ENCODE peak calls at places on chromosomes 13 and 19, in eight cellular contexts. H is HCT116, L is OCI-LY7, E is PC-3, K is GM23338, X is SK-N-SH, B is hepatocyte, M is MM.1S. P is an unnamed sample.

GRCh38 chr19:40539070-40539469 is 37.6 kb upstream of the SHKBP1 start:
- DNase-seq in H (no peak), L (no peak), E (no peak), K (peak; percentile 42), X (no peak), B (no peak), M (no peak), P (no peak)

GRCh38 chr19:2475018-2475701 is 767 bp upstream of the GADD45B start:
- DNase-seq in H (no peak), L (peak; percentile 76), E (peak; percentile 58), K (peak; percentile 59), X (peak; percentile 54), B (peak; percentile 77), M (peak; percentile 72), P (peak; percentile 65)

GRCh38 chr13:41411536-41411935 is 45.8 kb upstream of the RGCC start:
- DNase-seq in H (peak; percentile 23), L (peak; percentile 65), E (peak; percentile 58), K (peak; percentile 50), X (no peak), B (peak; percentile 55), M (peak; percentile 32), P (peak; percentile 57)

GRCh38 chr13:109154546-109154945 is 525.1 kb downstream of the MYO16 start:
- DNase-seq in H (no peak), L (no peak), E (no peak), K (no peak), X (no peak), B (no peak), M (no peak), P (no peak)

GRCh38 chr19:1245884-1246816 is 2.2 kb upstream of the MIDN start:
- DNase-seq in H (no peak), L (no peak), E (no peak), K (no peak), X (no peak), B (peak; percentile 79), M (no peak), P (peak; percentile 42)

GRCh38 chr19:56324425-56324824 is 9.8 kb upstream of the ZSCAN5A start:
- DNase-seq in H (no peak), L (no peak), E (no peak), K (no peak), X (no peak), B (no peak), M (no peak), P (no peak)

GRCh38 chr19:483332-484072 is 12.8 kb upstream of the MADCAM1 start:
- DNase-seq in H (no peak), L (no peak), E (no peak), K (no peak), X (peak; percentile 14), B (no peak), M (no peak), P (no peak)

GRCh38 chr13:45933203-45934014 is 81.9 kb upstream of the SIAH3 start:
- DNase-seq in H (no peak), L (no peak), E (no peak), K (no peak), X (no peak), B (no peak), M (no peak), P (no peak)

GRCh38 chr13:41568990-41569387 is 111.6 kb downstream of the RGCC start:
- DNase-seq in H (no peak), L (no peak), E (no peak), K (no peak), X (no peak), B (no peak), M (no peak), P (no peak)

GRCh38 chr19:31269425-31270127 is 79.7 kb downstream of the TSHZ3 start:
- DNase-seq in H (no peak), L (no peak), E (no peak), K (no peak), X (peak; percentile 67), B (no peak), M (no peak), P (no peak)

GRCh38 chr13:51258612-51259358 is 36.6 kb downstream of the FAM124A start:
- DNase-seq in H (no peak), L (no peak), E (no peak), K (no peak), X (no peak), B (no peak), M (no peak), P (no peak)

GRCh38 chr13:69485991-69486592 is 621.5 kb upstream of the ATXN8OS start:
- DNase-seq in H (no peak), L (no peak), E (no peak), K (peak; percentile 36), X (no peak), B (no peak), M (no peak), P (no peak)

DNA sequence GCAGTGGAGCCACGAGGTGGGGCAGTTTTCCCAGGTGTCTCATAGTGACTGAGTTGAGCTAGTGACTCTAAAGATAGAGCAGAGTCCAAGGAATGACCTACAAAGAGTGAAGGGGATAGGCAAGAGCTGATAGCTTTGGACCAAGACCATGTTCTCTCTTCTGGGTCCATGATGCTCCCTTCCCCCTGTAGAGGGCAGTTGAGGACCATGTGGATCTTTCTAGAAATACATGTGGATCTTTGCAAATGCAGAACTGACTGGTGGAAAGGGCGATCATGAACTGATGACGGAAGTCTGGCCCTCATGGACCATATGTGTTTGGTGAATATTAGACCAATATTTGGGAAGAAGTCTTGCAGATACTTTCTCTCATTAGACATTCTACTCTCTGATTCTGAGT is 6.9 kb downstream of the PSG1 start:
- DNase-seq in H (no peak), L (no peak), E (no peak), K (no peak), X (no peak), B (no peak), M (no peak), P (no peak)
- TF ChIP-seq CTCF in H (peak; percentile 4), L (no peak), E (peak; percentile 15), K (peak; percentile 33), X (peak; percentile 9), B (no peak), M (no peak), P (no peak)

GRCh38 chr19:10882108-10882457 is 10.7 kb downstream of the CARM1 start:
- DNase-seq in H (no peak), L (no peak), E (no peak), K (no peak), X (no peak), B (no peak), M (no peak), P (no peak)

GRCh38 chr19:10884273-10884672 is 12.9 kb downstream of the CARM1 start:
- DNase-seq in H (peak; percentile 13), L (no peak), E (peak; percentile 65), K (no peak), X (no peak), B (peak; percentile 60), M (no peak), P (no peak)

GRCh38 chr19:10887616-10888367 is 16.4 kb downstream of the CARM1 start:
- DNase-seq in H (no peak), L (peak; percentile 69), E (no peak), K (no peak), X (no peak), B (no peak), M (no peak), P (no peak)

GRCh38 chr19:10888421-10888866 is 17.1 kb downstream of the CARM1 start:
- DNase-seq in H (no peak), L (peak; percentile 77), E (no peak), K (peak; percentile 86), X (peak; percentile 72), B (no peak), M (no peak), P (peak; percentile 73)

GRCh38 chr19:10885241-10886169 is 14.2 kb downstream of the CARM1 start:
- DNase-seq in H (no peak), L (no peak), E (no peak), K (peak; percentile 83), X (no peak), B (peak; percentile 6), M (no peak), P (peak; percentile 47)
- H3K4me1 ChIP-seq in H (peaks cover 22% of the 10 kb centered on the region), L (peaks cover 46% of the 10 kb centered on the region), E (peaks cover 7% of the 10 kb centered on the region), K (peaks cover 84% of the 10 kb centered on the region), X (peaks cover 41% of the 10 kb centered on the region), B (peaks cover 23% of the 10 kb centered on the region), M (no peaks in the 10 kb centered on the region), P (peaks cover 52% of the 10 kb centered on the region)

GRCh38 chr19:52248256-52248655 is 21.1 kb upstream of the ZNF766 start:
- DNase-seq in H (peak; percentile 16), L (peak; percentile 28), E (peak; percentile 60), K (peak; percentile 83), X (peak; percentile 34), B (peak; percentile 55), M (peak; percentile 43), P (peak; percentile 54)
- TF ChIP-seq EZH2phosphoT487 in H (no peak), L (no peak), E (no peak), K (no peak), X (no peak), B (no peak), M (no peak), P (no peak)

DNA sequence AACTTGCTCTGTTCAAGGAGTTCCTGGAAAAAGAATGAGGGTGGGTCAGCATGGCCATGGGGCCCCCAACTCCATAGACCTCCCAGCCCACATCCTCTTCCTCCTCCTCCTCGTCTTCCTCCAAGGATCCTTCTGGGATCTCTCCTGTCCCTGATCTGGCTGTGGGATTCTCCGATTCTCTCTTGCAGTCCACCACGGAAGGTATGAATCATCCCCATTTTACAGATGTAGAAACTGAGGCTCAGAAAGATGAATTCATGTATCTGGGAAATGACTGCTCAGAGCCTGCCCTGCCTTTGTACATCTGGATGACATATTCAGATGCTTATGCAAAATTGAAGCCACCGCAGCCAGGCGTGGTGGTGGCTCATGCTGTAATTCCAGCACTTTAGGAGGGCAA is 2.2 kb upstream of the KANK2 start:
- DNase-seq in H (no peak), L (no peak), E (no peak), K (no peak), X (no peak), B (no peak), M (no peak), P (no peak)
- TF ChIP-seq CTCF in H (no peak), L (no peak), E (no peak), K (no peak), X (no peak), B (no peak), M (no peak), P (no peak)

GRCh38 chr13:24276310-24276709 is 33.1 kb upstream of the C1QTNF9 start:
- DNase-seq in H (no peak), L (no peak), E (no peak), K (no peak), X (no peak), B (no peak), M (no peak), P (no peak)

GRCh38 chr13:24279267-24279666 is 30.1 kb upstream of the C1QTNF9 start:
- DNase-seq in H (no peak), L (no peak), E (no peak), K (no peak), X (no peak), B (no peak), M (no peak), P (no peak)

GRCh38 chr13:24279706-24280105 is 29.7 kb upstream of the C1QTNF9 start:
- DNase-seq in H (no peak), L (no peak), E (no peak), K (no peak), X (no peak), B (no peak), M (no peak), P (no peak)

GRCh38 chr13:24275041-24275440 is 34.3 kb upstream of the C1QTNF9 start:
- DNase-seq in H (no peak), L (no peak), E (no peak), K (no peak), X (no peak), B (no peak), M (no peak), P (no peak)

GRCh38 chr13:24277721-24278120 is 31.7 kb upstream of the C1QTNF9 start:
- DNase-seq in H (no peak), L (no peak), E (no peak), K (no peak), X (no peak), B (no peak), M (no peak), P (no peak)
- H3K4me1 ChIP-seq in H (no peaks in the 10 kb centered on the region), L (no peaks in the 10 kb centered on the region), E (no peaks in the 10 kb centered on the region), K (no peaks in the 10 kb centered on the region), X (peaks cover 18% of the 10 kb centered on the region), B (peaks cover 3% of the 10 kb centered on the region), M (no peaks in the 10 kb centered on the region), P (peaks cover 8% of the 10 kb centered on the region)

P was measured in neural progenitor cell.